ENCODE peak calls at places on chromosomes 16 and 17, in nine cellular contexts. R, W, V, T, E, B, N, S and C are unnamed samples.

GRCh38 chr16:30609002-30609927 is 924 bp downstream of the ZNF689 start:
- DNase-seq in R (peak), W (peak), V (peak), T (peak), E (peak), B (no peak), N (peak), S (peak), C (no peak)

GRCh38 chr17:82630212-82630611 is 18.0 kb downstream of the WDR45B start:
- DNase-seq in R (no peak), W (no peak), V (no peak), T (no peak), E (no peak), B (no peak), N (no peak), S (no peak), C (no peak)

GRCh38 chr17:74758846-74759163 is 10.4 kb downstream of the NHERF1 start:
- DNase-seq in R (no peak), W (no peak), V (no peak), T (no peak), E (no peak), B (no peak), N (no peak), S (no peak), C (no peak)

GRCh38 chr17:76095943-76096342 is 7.6 kb downstream of the EXOC7 start:
- DNase-seq in R (no peak), W (no peak), V (no peak), T (no peak), E (no peak), B (no peak), N (no peak), S (no peak), C (no peak)

GRCh38 chr17:42459983-42460300 is 1.3 kb downstream of the ATP6V0A1 start:
- DNase-seq in R (no peak), W (peak), V (no peak), T (no peak), E (no peak), B (no peak), N (peak), S (no peak), C (no peak)

GRCh38 chr17:1929896-1930750 is 95.0 kb downstream of the RTN4RL1 start:
- DNase-seq in R (no peak), W (no peak), V (no peak), T (no peak), E (no peak), B (no peak), N (no peak), S (no peak), C (no peak)

GRCh38 chr17:70527364-70527888 is 358.1 kb downstream of the KCNJ2 start:
- DNase-seq in R (no peak), W (no peak), V (no peak), T (no peak), E (no peak), B (no peak), N (no peak), S (no peak), C (peak)

GRCh38 chr16:65782537-65783290 is 583.8 kb upstream of the CDH5 start:
- DNase-seq in R (no peak), W (peak), V (no peak), T (no peak), E (no peak), B (no peak), N (no peak), S (no peak), C (no peak)